ENCODE peak calls at places on chromosomes 6 and 20, in four cellular contexts. A is neuronal stem cell, D is IMR-90, C is H1. H is an unnamed sample.

GRCh38 chr6:15386756-15387112 is 140.9 kb downstream of the JARID2 start:
- DNase-seq in A (no peak), D (no peak), C (no peak), H (no peak)

GRCh38 chr6:43242908-43243648 is at the start of gene TTBK1:
- DNase-seq in A (peak; percentile 21), D (no peak), C (no peak), H (peak; percentile 34)

GRCh38 chr20:13736792-13737191 is 47.9 kb downstream of the ESF1 start:
- DNase-seq in A (no peak), D (peak; percentile 81), C (no peak), H (no peak)

GRCh38 chr6:146047356-146047755 is 18.5 kb downstream of the GRM1 start:
- DNase-seq in A (no peak), D (no peak), C (no peak), H (no peak)

GRCh38 chr6:20919677-20920385 is 385.6 kb downstream of the CDKAL1 start:
- DNase-seq in A (no peak), D (peak; percentile 67), C (no peak), H (no peak)

GRCh38 chr6:88870728-88871330 is 92.6 kb downstream of the RNGTT start:
- DNase-seq in A (peak; percentile 61), D (peak; percentile 74), C (no peak), H (no peak)

GRCh38 chr6:150004101-150004782 is 21.1 kb downstream of the RAET1L start:
- DNase-seq in A (no peak), D (no peak), C (no peak), H (no peak)

GRCh38 chr6:72683797-72684196 is 61.9 kb downstream of the KCNQ5 start:
- DNase-seq in A (no peak), D (no peak), C (no peak), H (no peak)

GRCh38 chr6:111734068-111734825 is 128.6 kb upstream of the TRAF3IP2 start:
- DNase-seq in A (no peak), D (peak; percentile 40), C (no peak), H (no peak)

GRCh38 chr6:100803264-100803663 is 77.9 kb downstream of the ASCC3 start:
- DNase-seq in A (no peak), D (no peak), C (no peak), H (no peak)

GRCh38 chr6:7910298-7910653 is 312 bp downstream of the TXNDC5 start:
- DNase-seq in A (no peak), D (no peak), C (no peak), H (no peak)
- H3K18ac ChIP-seq in A (peak overlapping the region; percentile 64), D (no peak overlapping the region), C (no peak overlapping the region), H (no peak overlapping the region)

GRCh38 chr20:50039706-50040431 is 57.1 kb downstream of the SNAI1 start:
- DNase-seq in A (no peak), D (no peak), C (no peak), H (no peak)
- H3K18ac ChIP-seq in A (peak overlapping the region; percentile 91), D (no peak overlapping the region), C (no peak overlapping the region), H (no peak overlapping the region)

DNA sequence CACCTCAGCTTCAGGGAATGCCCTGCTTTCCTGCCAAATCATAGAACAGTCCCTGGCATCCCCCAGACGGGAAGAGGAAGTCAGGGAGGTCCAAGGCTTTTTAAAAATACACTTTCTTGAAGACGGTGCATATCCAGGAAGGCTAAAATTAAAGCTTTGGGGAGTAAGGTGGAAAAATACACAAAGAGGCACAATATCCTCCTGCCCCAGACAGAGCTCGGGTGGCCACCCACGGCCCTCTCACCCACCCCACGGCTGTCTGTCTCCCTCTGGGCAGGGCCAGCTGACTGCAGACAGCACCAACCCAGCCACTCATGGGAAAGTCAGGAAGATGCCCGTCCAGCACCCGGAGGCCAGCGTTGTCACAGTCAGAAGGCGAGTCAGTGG is 53.6 kb downstream of the BMP7 start:
- DNase-seq in A (no peak), D (no peak), C (no peak), H (no peak)
- H3K18ac ChIP-seq in A (peak overlapping the region; percentile 93), D (no peak overlapping the region), C (no peak overlapping the region), H (no peak overlapping the region)

DNA sequence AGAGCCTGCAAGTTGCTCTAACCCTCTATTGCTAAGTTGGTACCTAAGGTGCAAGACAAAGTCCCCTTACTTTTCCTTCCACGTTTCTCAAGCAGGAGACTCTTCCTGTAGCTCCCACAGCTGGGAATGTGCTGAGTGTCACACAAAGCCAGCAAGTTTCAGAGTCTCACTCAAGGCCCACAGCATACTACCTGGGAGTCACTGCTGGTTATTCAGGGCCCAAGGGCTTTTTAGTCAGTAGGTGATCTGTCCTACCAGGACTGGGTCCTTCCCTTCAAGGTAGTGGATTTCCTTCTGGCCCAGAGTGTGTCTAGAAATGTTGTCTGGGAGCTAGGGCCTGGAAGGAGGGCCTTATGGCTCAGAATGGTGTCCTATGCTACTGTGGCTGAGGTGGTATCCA is 261.9 kb upstream of the CITED2 start:
- DNase-seq in A (no peak), D (no peak), C (no peak), H (no peak)
- H3K18ac ChIP-seq in A (no peak overlapping the region), D (no peak overlapping the region), C (no peak overlapping the region), H (no peak overlapping the region)

GRCh38 chr6:12008366-12009179 is 3.5 kb upstream of the HIVEP1 start:
- DNase-seq in A (peak; percentile 57), D (peak; percentile 43), C (no peak), H (peak; percentile 80)
- H3K18ac ChIP-seq in A (peak overlapping the region; percentile 94), D (peak overlapping the region; percentile 63), C (peak overlapping the region; percentile 55), H (peak overlapping the region; percentile 13)

GRCh38 chr6:116764961-116765841 is at the start of gene FAM162B:
- DNase-seq in A (peak; percentile 40), D (peak; percentile 32), C (peak; percentile 38), H (peak; percentile 79)
- H3K18ac ChIP-seq in A (peak within 1 kb of the TSS; percentile 92), D (no peak within 1 kb of the TSS), C (peak within 1 kb of the TSS; percentile 2), H (no peak within 1 kb of the TSS)

DNA sequence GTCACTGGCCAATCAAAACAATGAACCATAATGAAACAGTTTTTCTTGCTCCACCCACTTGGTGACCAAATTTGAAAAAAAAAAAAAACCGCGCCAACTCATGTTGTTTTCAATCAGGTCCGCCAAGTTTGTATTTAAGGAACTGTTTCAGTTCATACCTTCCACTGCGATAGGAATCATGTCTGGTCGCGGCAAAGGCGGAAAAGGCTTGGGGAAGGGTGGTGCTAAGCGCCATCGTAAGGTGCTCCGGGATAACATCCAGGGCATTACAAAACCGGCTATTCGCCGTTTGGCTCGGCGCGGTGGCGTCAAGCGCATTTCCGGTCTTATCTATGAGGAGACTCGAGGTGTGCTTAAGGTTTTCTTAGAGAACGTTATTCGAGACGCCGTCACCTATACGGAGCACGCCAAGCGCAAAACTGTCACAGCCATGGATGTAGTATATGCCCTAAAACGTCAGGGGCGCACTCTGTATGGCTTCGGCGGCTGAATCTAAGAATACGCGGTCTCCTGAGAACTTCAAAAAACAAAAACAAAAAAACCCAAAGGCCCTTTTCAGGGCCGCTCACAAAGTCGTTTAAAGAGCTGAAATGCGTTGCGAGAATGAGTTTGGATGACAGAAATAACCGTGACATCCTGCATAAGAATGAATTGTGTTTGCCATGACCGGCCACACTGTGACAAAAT is 16.7 kb downstream of the HFE start:
- DNase-seq in A (peak; percentile 87), D (peak; percentile 95), C (peak; percentile 80), H (peak; percentile 83)
- H3K18ac ChIP-seq in A (peak overlapping the region; percentile 56), D (peak overlapping the region; percentile 0), C (peak overlapping the region; percentile 71), H (peak overlapping the region; percentile 45)

DNA sequence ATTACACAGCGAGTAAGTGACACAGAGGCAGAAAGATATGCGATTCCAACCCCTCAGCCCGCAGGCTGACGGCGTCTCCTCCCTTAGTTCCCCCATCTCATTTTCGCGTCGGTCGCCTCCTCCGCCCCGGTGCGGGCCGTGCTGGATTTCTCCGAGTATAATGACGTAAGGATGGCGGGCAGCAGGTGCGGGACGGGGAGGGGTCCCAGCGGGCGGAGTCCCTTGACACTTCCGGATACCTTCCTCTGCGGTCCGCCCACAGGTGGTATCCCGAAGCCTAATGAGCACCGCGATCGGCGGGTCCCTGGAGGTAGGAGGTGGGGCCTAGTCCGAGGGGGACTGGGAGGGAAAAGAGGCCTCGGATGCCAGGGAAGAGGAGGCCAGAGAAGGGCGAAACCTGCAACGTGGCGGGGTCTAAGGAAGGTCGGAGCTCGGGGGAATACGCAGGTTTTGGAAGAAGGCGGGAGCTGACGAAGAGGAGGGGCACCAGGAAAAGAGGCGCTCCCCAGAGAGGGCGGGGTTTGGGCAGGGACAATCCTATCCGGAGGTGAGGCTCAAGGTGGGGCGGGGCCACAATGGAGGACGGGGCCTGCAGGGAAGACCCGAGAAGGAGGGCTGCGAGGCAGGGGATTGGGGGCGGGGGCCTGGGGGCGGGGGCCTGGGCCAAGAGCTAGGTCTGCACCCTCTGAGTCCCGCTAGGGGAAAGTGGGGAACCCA is 3.6 kb downstream of the PRSS16 start:
- DNase-seq in A (peak; percentile 84), D (no peak), C (peak; percentile 86), H (peak; percentile 98)
- H3K18ac ChIP-seq in A (peak overlapping the region; percentile 95), D (no peak overlapping the region), C (peak overlapping the region; percentile 95), H (peak overlapping the region; percentile 87)

DNA sequence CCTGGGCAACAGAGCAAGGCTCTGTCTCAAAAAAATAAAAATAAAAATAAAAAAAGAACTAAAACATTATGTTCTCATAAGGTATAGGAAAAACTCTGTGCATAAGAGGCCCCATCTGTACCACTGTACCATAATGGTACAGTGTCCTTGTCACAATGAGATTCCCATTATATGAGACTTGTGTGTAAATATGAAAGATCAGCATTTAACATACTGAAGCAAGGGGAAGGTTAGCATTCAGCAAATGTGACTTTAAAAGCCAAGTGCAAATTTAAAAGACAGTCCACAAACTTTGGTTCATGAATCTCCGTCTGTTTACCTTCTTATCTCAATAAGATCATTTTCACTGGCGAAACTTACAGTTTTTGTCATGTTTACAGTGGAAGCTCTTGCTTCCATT is 16.2 kb downstream of the DSP start:
- DNase-seq in A (no peak), D (no peak), C (no peak), H (no peak)
- H3K18ac ChIP-seq in A (no peak overlapping the region), D (no peak overlapping the region), C (no peak overlapping the region), H (no peak overlapping the region)